ENCODE peak calls at places on chromosomes 13 and 19, in four cellular contexts. C, F, U and Q are unnamed samples.

GRCh38 chr13:95020298-95020987 is 280.8 kb downstream of the ABCC4 start:
- DNase-seq in C (no peak), F (peak), U (no peak), Q (no peak)

GRCh38 chr13:49629947-49630346 is 1.6 kb downstream of the ARL11 start:
- DNase-seq in C (no peak), F (no peak), U (no peak), Q (no peak)

GRCh38 chr19:39596911-39597310 is 5.4 kb upstream of the LGALS13 start:
- DNase-seq in C (no peak), F (no peak), U (no peak), Q (no peak)

GRCh38 chr19:32471095-32471494 is 65.5 kb downstream of the DPY19L3 start:
- DNase-seq in C (no peak), F (no peak), U (no peak), Q (peak)

GRCh38 chr19:21022996-21023395 is 2.5 kb downstream of the ZNF430 start:
- DNase-seq in C (peak), F (peak), U (no peak), Q (no peak)

GRCh38 chr13:91946498-91947070 is 548.2 kb downstream of the GPC5 start:
- DNase-seq in C (peak), F (peak), U (no peak), Q (peak)

GRCh38 chr19:18737954-18738351 is 53.2 kb downstream of the COMP start:
- DNase-seq in C (no peak), F (no peak), U (peak), Q (no peak)

GRCh38 chr19:35295792-35296462 is 4.0 kb downstream of the MAG start:
- DNase-seq in C (peak), F (no peak), U (no peak), Q (no peak)

GRCh38 chr19:15199652-15200574 is 882 bp downstream of the NOTCH3 start:
- DNase-seq in C (no peak), F (no peak), U (peak), Q (peak)

GRCh38 chr19:892243-892996 is 567 bp downstream of the MED16 start:
- DNase-seq in C (no peak), F (no peak), U (peak), Q (no peak)

GRCh38 chr19:2154587-2155075 is 3.3 kb upstream of the AP3D1 start:
- DNase-seq in C (no peak), F (peak), U (no peak), Q (no peak)

GRCh38 chr13:98839826-98840769 is 87.6 kb upstream of the SLC15A1 start:
- DNase-seq in C (peak), F (peak), U (peak), Q (peak)

DNA sequence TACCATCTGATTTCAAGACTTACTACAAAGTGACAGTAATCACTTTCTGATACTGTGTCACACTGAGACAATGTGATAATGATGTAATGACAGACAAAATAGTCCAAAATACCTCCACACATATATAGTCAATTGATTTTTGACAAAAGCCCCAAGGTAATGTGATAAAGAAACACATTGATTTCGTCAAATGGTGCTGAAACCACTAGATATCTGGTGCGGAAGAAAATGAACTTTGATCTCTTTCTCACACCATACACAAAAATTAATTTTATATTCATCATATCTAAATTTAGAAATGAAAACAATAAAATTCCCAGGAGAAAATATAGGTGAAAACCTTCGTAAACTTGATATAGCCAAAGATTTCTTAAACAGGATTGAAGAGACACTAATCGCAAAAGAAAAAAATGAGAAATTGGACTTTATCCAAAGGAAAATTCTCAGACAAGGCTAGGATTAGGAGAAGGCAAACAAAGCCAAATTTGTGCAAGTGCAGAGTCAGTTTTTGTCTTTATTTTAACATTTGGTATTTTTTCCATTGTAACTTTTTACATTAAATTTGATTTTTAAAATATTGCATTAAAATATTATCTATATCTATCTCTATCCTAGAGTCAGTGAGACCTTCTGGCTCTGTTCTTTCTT is 739.9 kb downstream of the DIAPH3 start:
- DNase-seq in C (no peak), F (no peak), U (no peak), Q (no peak)
- H3K27ac ChIP-seq in C (no peak), F (no peak), U (peak), Q (no peak)

DNA sequence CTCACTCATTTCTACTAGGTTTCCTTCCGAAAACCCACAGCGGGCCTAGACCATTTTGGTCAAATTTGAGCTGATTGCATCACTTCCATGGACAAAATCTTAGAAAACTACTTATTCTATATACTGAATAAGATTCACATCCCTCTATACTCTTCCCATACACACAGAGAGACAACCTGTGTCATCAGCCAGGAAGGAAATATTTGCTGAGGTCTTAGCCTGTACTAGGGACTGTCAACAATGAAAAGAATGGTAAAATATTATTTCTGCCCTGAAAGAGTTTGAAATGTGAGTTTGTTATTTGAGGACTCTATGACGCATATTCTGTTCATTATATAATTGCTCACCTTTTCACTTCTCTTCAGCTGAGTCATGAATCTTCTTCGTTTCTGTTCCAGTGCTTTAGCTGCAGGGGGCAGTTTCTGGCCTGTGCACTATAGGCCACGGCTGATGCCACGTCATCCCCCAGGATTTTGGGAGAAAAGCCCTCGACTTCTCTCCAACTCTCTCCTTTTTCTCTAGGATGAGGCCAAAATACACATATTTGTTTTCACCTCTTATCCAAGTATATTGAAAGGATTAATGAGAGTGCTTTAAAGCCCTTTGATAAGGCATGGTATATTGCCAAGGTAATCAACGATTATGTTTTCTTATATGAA is 47.7 kb downstream of the GSX1 start:
- DNase-seq in C (no peak), F (peak), U (no peak), Q (no peak)
- TF ChIP-seq CTCF in C (no peak), F (peak), U (no peak), Q (no peak)

GRCh38 chr13:54110597-54110996 is 1082.0 kb downstream of the OLFM4 start:
- DNase-seq in C (no peak), F (no peak), U (no peak), Q (no peak)
- H3K27ac ChIP-seq in C (no peak), F (no peak), U (no peak), Q (no peak)

GRCh38 chr13:42875448-42876269 is 94.3 kb downstream of the FAM216B start:
- DNase-seq in C (no peak), F (no peak), U (no peak), Q (peak)
- TF ChIP-seq CTCF in C (no peak), F (no peak), U (no peak), Q (peak)

DNA sequence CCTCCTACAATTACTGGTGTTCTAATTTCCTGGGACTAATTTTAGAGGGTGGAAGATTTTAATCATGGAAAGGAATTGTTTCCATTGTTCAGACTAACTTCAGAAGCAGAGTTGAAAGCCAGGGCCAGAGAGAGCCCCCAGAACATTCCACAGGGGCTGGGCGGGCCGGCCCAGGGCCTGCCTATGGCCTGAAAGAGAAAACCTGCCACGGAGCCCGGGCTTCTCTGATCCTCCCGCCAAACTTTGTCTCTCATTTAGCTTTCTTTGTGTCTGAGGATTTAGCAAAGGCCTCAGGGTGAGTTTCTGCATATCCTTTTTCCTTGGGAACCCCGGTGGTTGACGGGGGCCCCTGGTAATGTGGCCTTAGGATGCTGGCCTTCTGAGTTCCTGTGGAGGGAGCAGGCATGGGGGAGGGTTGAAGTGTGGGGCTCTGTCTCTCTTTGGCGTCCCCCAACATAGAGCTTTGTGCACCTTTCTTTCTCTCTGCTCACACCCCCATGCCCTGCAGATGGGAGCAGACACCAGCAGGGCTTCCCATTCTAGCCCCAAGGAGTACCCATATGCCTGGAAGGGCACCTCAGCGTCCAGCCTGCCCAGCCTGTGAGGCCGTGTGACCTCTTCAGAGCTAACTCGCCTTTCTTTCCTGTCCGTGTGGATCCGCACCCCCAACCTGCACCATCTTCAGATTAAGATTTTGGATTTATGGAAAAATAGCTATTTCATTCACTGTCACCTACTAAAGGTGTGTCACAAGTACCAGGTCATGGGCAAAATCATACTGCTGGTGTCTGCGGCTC is 539.5 kb downstream of the FGF9 start:
- DNase-seq in C (no peak), F (no peak), U (no peak), Q (no peak)
- H3K27ac ChIP-seq in C (no peak), F (no peak), U (no peak), Q (no peak)

GRCh38 chr13:33272531-33273124 is 12.9 kb downstream of the STARD13 start:
- DNase-seq in C (no peak), F (peak), U (peak), Q (no peak)
- TF ChIP-seq CTCF in C (no peak), F (no peak), U (no peak), Q (no peak)